ENCODE peak calls at places on chromosomes 12 and 14, in four cellular contexts. V is thoracic aorta, R is brain microvascular endothelial cell, G is small intestine. Y is an unnamed sample.

GRCh38 chr14:81268016-81268416 is 47.3 kb upstream of the GTF2A1 start:
- DNase-seq in V (no peak), R (peak), G (no peak), Y (no peak)

GRCh38 chr14:104851896-104852663 is 13.0 kb upstream of the CEP170B start:
- DNase-seq in V (no peak), R (no peak), G (no peak), Y (no peak)

GRCh38 chr12:106585862-106586534 is 3.2 kb downstream of the RFX4 start:
- DNase-seq in V (no peak), R (no peak), G (no peak), Y (no peak)

GRCh38 chr14:49959822-49960408 is 67.0 kb downstream of the ARF6 start:
- DNase-seq in V (no peak), R (no peak), G (peak), Y (no peak)

GRCh38 chr12:95848575-95849388 is 10.0 kb upstream of the SNRPF start:
- DNase-seq in V (no peak), R (peak), G (peak), Y (no peak)

GRCh38 chr14:103552011-103552797 is 10.3 kb downstream of the BAG5 start:
- DNase-seq in V (no peak), R (no peak), G (no peak), Y (no peak)

GRCh38 chr14:87052646-87053225 is 940.2 kb downstream of the GALC start:
- DNase-seq in V (no peak), R (no peak), G (no peak), Y (no peak)

GRCh38 chr12:103495158-103495782 is 498 bp downstream of the C12orf42 start:
- DNase-seq in V (no peak), R (no peak), G (no peak), Y (no peak)

DNA sequence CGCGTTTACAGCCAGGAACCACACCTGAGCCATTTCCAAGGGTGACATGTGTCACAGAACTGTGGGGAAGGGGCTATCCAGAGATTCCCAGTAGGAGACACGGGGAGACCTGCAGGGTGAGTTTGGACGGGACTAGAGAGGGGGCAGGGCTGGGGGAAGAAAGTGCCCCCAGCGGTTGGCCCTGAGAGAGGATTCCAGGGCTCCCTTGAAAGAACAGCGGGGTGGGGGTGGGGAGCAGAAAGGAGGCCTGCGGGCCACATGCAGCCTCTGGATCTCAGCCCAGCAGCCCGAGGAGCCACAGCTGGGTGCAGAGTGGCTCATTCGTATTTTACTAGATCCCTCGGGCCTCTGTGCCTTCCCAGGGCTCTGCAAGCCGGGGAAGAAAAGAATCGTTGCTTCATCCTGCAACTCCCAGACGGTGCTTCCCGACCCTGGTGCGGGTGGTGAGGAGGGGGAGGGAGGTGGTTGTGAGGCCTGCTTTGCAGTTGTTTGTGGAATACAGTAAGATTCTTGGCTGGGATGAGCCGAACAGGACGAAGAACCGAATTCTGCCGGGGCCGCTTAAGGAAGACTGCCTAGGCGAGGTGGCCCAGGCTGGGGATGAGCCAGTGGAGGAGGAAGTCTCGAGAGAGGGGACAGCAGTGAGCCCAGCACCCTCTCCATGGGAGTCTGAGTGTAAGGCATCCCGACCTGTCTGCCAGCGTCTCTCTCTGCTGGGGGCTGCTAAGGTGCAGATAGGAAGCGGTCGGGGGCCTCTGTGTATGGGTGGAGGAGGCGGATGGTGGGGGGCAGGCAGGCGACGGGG is 36.1 kb upstream of the ANKRD9 start:
- DNase-seq in V (no peak), R (no peak), G (peak), Y (no peak)
- H3K27ac ChIP-seq in V (no peak), R (no peak), G (peak), Y (peak)

GRCh38 chr12:56258068-56258819 is at the start of gene ANKRD52:
- DNase-seq in V (no peak), R (peak), G (peak), Y (no peak)
- H3K27ac ChIP-seq in V (peak), R (peak), G (peak), Y (peak)

GRCh38 chr12:53968214-53969127 is 4.5 kb upstream of the HOXC11 start:
- DNase-seq in V (no peak), R (no peak), G (no peak), Y (no peak)
- H3K27ac ChIP-seq in V (no peak), R (no peak), G (no peak), Y (no peak)

GRCh38 chr14:90439874-90440442 is 43.1 kb downstream of the CALM1 start:
- DNase-seq in V (no peak), R (no peak), G (no peak), Y (no peak)
- H3K27ac ChIP-seq in V (no peak), R (no peak), G (no peak), Y (peak)

GRCh38 chr14:52902971-52903385 is 47.9 kb downstream of the FERMT2 start:
- DNase-seq in V (no peak), R (peak), G (no peak), Y (no peak)

GRCh38 chr14:52906141-52906601 is 44.7 kb downstream of the FERMT2 start:
- DNase-seq in V (no peak), R (peak), G (no peak), Y (no peak)

GRCh38 chr14:52911904-52912303 is 38.9 kb downstream of the FERMT2 start:
- DNase-seq in V (no peak), R (no peak), G (no peak), Y (no peak)

GRCh38 chr14:52910597-52910996 is 40.3 kb downstream of the FERMT2 start:
- DNase-seq in V (no peak), R (no peak), G (no peak), Y (no peak)

DNA sequence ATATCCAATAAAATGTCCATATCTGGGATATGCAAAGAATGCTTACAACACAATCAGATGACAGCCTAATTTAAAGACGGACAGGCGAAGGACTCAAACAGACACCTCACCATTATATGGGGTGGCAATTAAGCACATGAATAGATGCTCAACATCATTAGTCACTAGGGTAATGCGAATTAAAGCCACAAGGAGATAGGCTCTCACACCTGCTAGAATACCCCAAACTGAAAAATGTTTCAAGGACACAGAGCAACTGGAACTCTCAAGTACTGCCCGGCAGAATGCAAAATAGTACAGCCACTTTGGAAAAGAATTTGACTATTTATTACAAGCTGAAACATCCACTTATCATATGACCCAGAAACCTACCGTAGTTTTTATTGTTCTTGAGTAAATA is 42.9 kb downstream of the FERMT2 start:
- DNase-seq in V (no peak), R (no peak), G (no peak), Y (no peak)
- H3K27ac ChIP-seq in V (peak), R (no peak), G (peak), Y (no peak)